ENCODE peak calls at places on chromosomes 1 and 21, in nine cellular contexts. F is foreskin keratinocyte; W is upper lobe of left lung; L is GM23338; V is naive thymus-derived CD4-positive, alpha-beta T cell; H is right cardiac atrium; Q is IMR-90; G is PC-3; S is CD4-positive, CD25-positive, alpha-beta regulatory T cell. Z is an unnamed sample.

GRCh38 chr1:173413271-173413707 is 63.8 kb upstream of the PRDX6 start:
- ATAC-seq in F (no peak), W (no peak), L (no peak), V (no peak), H (peak; percentile 76), Q (no peak), G (no peak), S (no peak), Z (no peak)

GRCh38 chr1:37471345-37472231 is 2.8 kb upstream of the ZC3H12A start:
- ATAC-seq in F (peak; percentile 62), W (peak; percentile 85), L (peak; percentile 52), V (no peak), H (peak; percentile 79), Q (peak; percentile 74), G (peak; percentile 60), S (no peak), Z (peak; percentile 76)

GRCh38 chr21:31299291-31300147 is 44.5 kb downstream of the TIAM1 start:
- ATAC-seq in F (peak; percentile 72), W (no peak), L (no peak), V (no peak), H (no peak), Q (no peak), G (no peak), S (no peak), Z (no peak)

GRCh38 chr1:116402333-116402732 is 29.3 kb downstream of the ATP1A1 start:
- ATAC-seq in F (no peak), W (no peak), L (no peak), V (no peak), H (no peak), Q (no peak), G (no peak), S (no peak), Z (no peak)

GRCh38 chr1:164446020-164446419 is 113.0 kb upstream of the PBX1 start:
- ATAC-seq in F (no peak), W (no peak), L (no peak), V (no peak), H (no peak), Q (no peak), G (no peak), S (no peak), Z (no peak)

GRCh38 chr1:237736372-237737029 is 154.2 kb downstream of the ZP4 start:
- ATAC-seq in F (no peak), W (no peak), L (peak; percentile 79), V (peak; percentile 86), H (no peak), Q (no peak), G (peak; percentile 22), S (peak; percentile 42), Z (no peak)

GRCh38 chr1:20645414-20645813 is 12.2 kb downstream of the PINK1 start:
- ATAC-seq in F (no peak), W (no peak), L (peak; percentile 19), V (no peak), H (no peak), Q (no peak), G (no peak), S (no peak), Z (no peak)

GRCh38 chr1:236143104-236143948 is 987 bp downstream of the GPR137B start:
- ATAC-seq in F (peak; percentile 53), W (peak; percentile 68), L (peak; percentile 48), V (peak; percentile 44), H (peak; percentile 49), Q (peak; percentile 57), G (peak; percentile 35), S (peak; percentile 32), Z (peak; percentile 54)

GRCh38 chr1:197486948-197487347 is 218.9 kb downstream of the CRB1 start:
- ATAC-seq in F (no peak), W (no peak), L (no peak), V (no peak), H (peak; percentile 59), Q (no peak), G (no peak), S (no peak), Z (no peak)

GRCh38 chr21:33394260-33394659 is 9.0 kb upstream of the IFNGR2 start:
- ATAC-seq in F (no peak), W (peak; percentile 75), L (no peak), V (peak; percentile 74), H (peak; percentile 33), Q (no peak), G (no peak), S (no peak), Z (peak; percentile 42)

GRCh38 chr1:225750420-225750819 is 27.2 kb upstream of the SRP9 start:
- ATAC-seq in F (no peak), W (no peak), L (no peak), V (no peak), H (no peak), Q (no peak), G (no peak), S (no peak), Z (no peak)

GRCh38 chr1:167532964-167533824 is 14.9 kb upstream of the CD247 start:
- ATAC-seq in F (no peak), W (peak; percentile 18), L (peak; percentile 65), V (no peak), H (peak; percentile 62), Q (peak; percentile 38), G (peak; percentile 21), S (no peak), Z (peak; percentile 40)

GRCh38 chr1:214135886-214136285 is 145.1 kb upstream of the SMYD2 start:
- ATAC-seq in F (peak; percentile 38), W (no peak), L (peak; percentile 80), V (no peak), H (no peak), Q (no peak), G (no peak), S (no peak), Z (no peak)

GRCh38 chr1:110249256-110249655 is 39.1 kb downstream of the KCNC4 start:
- ATAC-seq in F (no peak), W (no peak), L (no peak), V (no peak), H (no peak), Q (no peak), G (no peak), S (no peak), Z (no peak)

GRCh38 chr1:201023517-201023902 is at the start of gene KIF21B:
- ATAC-seq in F (peak; percentile 82), W (peak; percentile 90), L (peak; percentile 69), V (peak; percentile 91), H (peak; percentile 93), Q (peak; percentile 97), G (peak; percentile 55), S (peak; percentile 83), Z (peak; percentile 86)

GRCh38 chr1:201025571-201026002 is 2.1 kb upstream of the KIF21B start:
- ATAC-seq in F (no peak), W (no peak), L (peak; percentile 26), V (no peak), H (no peak), Q (no peak), G (peak; percentile 44), S (no peak), Z (no peak)

GRCh38 chr1:201022824-201023516 is 544 bp downstream of the KIF21B start:
- ATAC-seq in F (no peak), W (no peak), L (peak; percentile 3), V (no peak), H (peak; percentile 10), Q (no peak), G (no peak), S (no peak), Z (no peak)

GRCh38 chr1:201026234-201026633 is 2.7 kb upstream of the KIF21B start:
- ATAC-seq in F (no peak), W (no peak), L (no peak), V (no peak), H (no peak), Q (no peak), G (no peak), S (no peak), Z (no peak)

DNA sequence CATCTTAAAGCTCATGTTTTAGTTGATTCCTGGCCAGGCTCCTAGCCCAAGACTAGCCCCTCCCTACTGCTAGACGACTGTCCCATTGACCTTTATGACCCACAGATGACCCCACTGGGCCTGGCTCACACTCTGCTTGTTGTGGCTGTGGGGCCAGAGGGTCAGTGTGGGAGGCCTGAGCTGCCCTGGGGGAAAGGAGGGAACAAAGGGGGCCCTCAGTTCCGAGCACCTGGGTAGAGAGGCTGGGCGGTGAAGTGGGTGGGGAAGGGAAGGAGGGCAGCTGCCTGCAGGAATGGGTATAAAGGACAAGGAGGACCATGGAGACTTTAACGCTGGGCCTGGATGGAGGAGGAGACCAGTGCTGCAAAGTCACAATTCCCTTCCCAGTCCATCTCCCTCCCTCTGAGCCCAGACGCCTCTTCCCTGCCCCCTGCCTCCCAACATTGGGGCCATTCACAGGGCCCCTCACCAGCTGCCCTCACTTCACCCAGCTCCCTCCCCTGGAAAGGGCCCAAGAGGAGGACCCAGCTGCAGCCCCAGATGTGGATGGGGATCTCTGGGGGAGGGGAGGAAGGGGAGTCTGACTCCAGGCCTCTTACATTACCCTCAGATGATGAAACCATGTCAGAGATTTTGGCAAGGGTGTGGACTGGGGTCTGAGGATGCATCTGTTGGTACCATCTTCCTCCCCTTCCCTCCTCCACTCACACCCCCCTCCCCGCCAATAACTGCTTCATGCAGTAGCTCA is 911 bp upstream of the KIF21B start:
- ATAC-seq in F (no peak), W (no peak), L (no peak), V (no peak), H (no peak), Q (no peak), G (no peak), S (no peak), Z (no peak)
- H3K27me3 ChIP-seq in F (peaks cover 32% of the 10 kb centered on the region), W (no peaks in the 10 kb centered on the region), L (no peaks in the 10 kb centered on the region), V (no peaks in the 10 kb centered on the region), H (no peaks in the 10 kb centered on the region), Q (peaks cover 11% of the 10 kb centered on the region), G (peaks cover 66% of the 10 kb centered on the region), S (no peaks in the 10 kb centered on the region), Z (peaks cover 11% of the 10 kb centered on the region)

GRCh38 chr1:169722784-169723183 is 11.1 kb downstream of the SELE start:
- ATAC-seq in F (no peak), W (no peak), L (no peak), V (no peak), H (no peak), Q (no peak), G (no peak), S (no peak), Z (no peak)
- H3K27ac ChIP-seq in F (no peak overlapping the region), W (no peak overlapping the region), L (no peak overlapping the region), V (no peak overlapping the region), H (no peak overlapping the region), Q (no peak overlapping the region), G (no peak overlapping the region), S (no peak overlapping the region), Z (no peak overlapping the region)

GRCh38 chr1:2018217-2019161 is 656 bp upstream of the GABRD start:
- ATAC-seq in F (no peak), W (no peak), L (peak; percentile 27), V (no peak), H (no peak), Q (no peak), G (no peak), S (no peak), Z (no peak)
- H3K27me3 ChIP-seq in F (peaks cover 58% of the 10 kb centered on the region), W (no peaks in the 10 kb centered on the region), L (peaks cover 14% of the 10 kb centered on the region), V (peaks cover 4% of the 10 kb centered on the region), H (no peaks in the 10 kb centered on the region), Q (peaks cover 81% of the 10 kb centered on the region), G (peaks cover 32% of the 10 kb centered on the region), S (peaks cover 4% of the 10 kb centered on the region), Z (peaks cover 99% of the 10 kb centered on the region)

GRCh38 chr21:45642122-45642813 is 1.3 kb upstream of the PCBP3 start:
- ATAC-seq in F (no peak), W (peak; percentile 2), L (peak; percentile 18), V (no peak), H (peak; percentile 6), Q (no peak), G (peak; percentile 2), S (no peak), Z (no peak)
- H3K27ac ChIP-seq in F (no peak overlapping the region), W (peak overlapping the region; percentile 21), L (no peak overlapping the region), V (peak overlapping the region; percentile 50), H (no peak overlapping the region), Q (no peak overlapping the region), G (no peak overlapping the region), S (no peak overlapping the region), Z (peak overlapping the region; percentile 63)

Z was measured in gastroesophageal sphincter.